ENCODE peak calls at places on chromosomes 4 and X, in nine cellular contexts. P, W, Q, L, Z, J, I, C and H are unnamed samples.

GRCh38 chrX:78237127-78237526 is 90.3 kb downstream of the CYSLTR1 start:
- ATAC-seq in Q (no peak), C (no peak), L (no peak), Z (no peak), P (no peak), W (no peak), I (no peak), J (no peak), H (no peak)

GRCh38 chr4:41232406-41232805 is 18.1 kb upstream of the APBB2 start:
- ATAC-seq in Z (no peak), I (no peak), J (no peak), P (no peak), C (no peak), W (peak; percentile 31), L (no peak), Q (no peak), H (no peak)

GRCh38 chrX:47568656-47569295 is 7.8 kb downstream of the ARAF start:
- ATAC-seq in C (no peak), P (no peak), Q (peak; percentile 69), I (peak; percentile 28), L (no peak), Z (peak; percentile 70), W (peak; percentile 72), J (no peak), H (no peak)

GRCh38 chr4:5753766-5754528 is 42.9 kb downstream of the EVC start:
- ATAC-seq in I (peak; percentile 23), W (peak; percentile 38), J (no peak), L (peak; percentile 39), Z (peak; percentile 63), C (no peak), Q (no peak), P (no peak), H (no peak)

GRCh38 chr4:113467581-113467980 is 294.0 kb downstream of the CAMK2D start:
- ATAC-seq in Q (no peak), J (no peak), P (peak; percentile 83), L (no peak), I (peak; percentile 87), W (no peak), C (no peak), Z (peak; percentile 45), H (peak; percentile 58)

GRCh38 chrX:18353931-18354368 is 538 bp downstream of the SCML2 start:
- ATAC-seq in P (no peak), Z (peak; percentile 89), W (peak; percentile 91), C (no peak), I (peak; percentile 68), L (peak; percentile 51), Q (peak; percentile 87), J (no peak), H (peak; percentile 39)

GRCh38 chr4:1802720-1803522 is 9.8 kb downstream of the FGFR3 start:
- ATAC-seq in J (no peak), P (no peak), C (no peak), I (no peak), L (no peak), Z (no peak), Q (no peak), W (no peak), H (no peak)

GRCh38 chr4:5874811-5875465 is 17.9 kb downstream of the CRMP1 start:
- ATAC-seq in W (no peak), Z (no peak), L (peak; percentile 61), P (no peak), C (no peak), Q (no peak), I (no peak), J (no peak), H (peak; percentile 59)

GRCh38 chrX:7170903-7171302 is 22.9 kb upstream of the PUDP start:
- ATAC-seq in Q (no peak), L (no peak), I (no peak), P (no peak), J (no peak), W (peak; percentile 83), C (peak; percentile 20), Z (peak; percentile 60), H (no peak)

GRCh38 chr4:38313175-38313574 is 350.8 kb upstream of the KLF3 start:
- ATAC-seq in Z (no peak), W (no peak), J (no peak), Q (no peak), I (no peak), C (no peak), L (no peak), P (no peak), H (no peak)

GRCh38 chrX:74178536-74178935 is 125.4 kb upstream of the ZCCHC13 start:
- ATAC-seq in Z (peak; percentile 62), I (no peak), C (no peak), J (no peak), P (no peak), Q (peak; percentile 87), L (peak; percentile 56), W (no peak), H (no peak)

GRCh38 chr4:8664976-8665375 is 72.4 kb downstream of the CPZ start:
- ATAC-seq in P (no peak), J (no peak), W (no peak), C (no peak), L (no peak), I (no peak), Q (peak; percentile 51), Z (peak; percentile 60), H (no peak)

GRCh38 chr4:183081116-183081469 is 18.0 kb upstream of the WWC2 start:
- ATAC-seq in I (peak; percentile 78), Z (no peak), L (peak; percentile 62), C (no peak), J (no peak), Q (peak; percentile 47), W (no peak), P (no peak), H (no peak)

DNA sequence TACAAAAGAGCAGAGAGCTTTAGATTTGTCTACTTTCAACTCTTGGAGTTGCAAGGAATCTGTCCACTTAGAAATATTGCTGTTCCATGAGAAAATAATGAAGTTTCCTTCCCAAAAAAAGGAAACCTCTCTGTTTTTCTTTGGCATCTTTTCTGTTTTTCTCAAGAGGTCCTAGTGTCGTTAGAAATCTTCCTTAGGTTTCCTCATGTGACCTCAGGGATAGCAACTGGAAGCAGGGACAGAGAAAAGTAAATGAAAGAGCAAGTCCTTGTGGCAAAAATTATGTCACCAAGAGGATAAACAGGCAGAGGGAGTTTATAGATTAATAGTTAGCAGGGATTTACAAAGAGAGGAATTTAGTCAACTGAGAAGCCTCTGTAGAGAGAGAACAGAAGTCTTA is 478.4 kb upstream of the ADGRL3 start:
- ATAC-seq in I (no peak), Z (no peak), L (no peak), Q (no peak), C (no peak), W (no peak), J (no peak), P (no peak), H (no peak)
- TF ChIP-seq POLR2A in I (no peak), Z (no peak), L (no peak), Q (no peak), C (no peak), W (no peak), J (no peak), P (no peak), H (no peak)

GRCh38 chrX:40156472-40157227 is 58.9 kb upstream of the BCOR start:
- ATAC-seq in P (no peak), Z (no peak), C (no peak), Q (peak; percentile 8), I (no peak), J (no peak), W (no peak), L (no peak), H (no peak)

GRCh38 chrX:40157228-40158035 is 59.7 kb upstream of the BCOR start:
- ATAC-seq in L (no peak), P (no peak), C (no peak), J (no peak), I (no peak), Q (no peak), W (no peak), Z (no peak), H (no peak)

GRCh38 chrX:40154229-40154852 is 56.6 kb upstream of the BCOR start:
- ATAC-seq in P (peak; percentile 61), I (peak; percentile 50), C (no peak), Z (peak; percentile 46), W (peak; percentile 18), L (peak; percentile 36), J (peak; percentile 52), Q (peak; percentile 59), H (no peak)

GRCh38 chrX:40154853-40155616 is 57.3 kb upstream of the BCOR start:
- ATAC-seq in J (no peak), P (peak; percentile 54), L (peak; percentile 16), W (peak; percentile 74), Q (peak; percentile 71), Z (peak; percentile 50), I (peak; percentile 69), C (peak; percentile 49), H (peak; percentile 23)

GRCh38 chrX:40155617-40156471 is 58.1 kb upstream of the BCOR start:
- ATAC-seq in L (no peak), I (no peak), C (no peak), P (no peak), Z (peak; percentile 47), Q (peak; percentile 21), J (no peak), W (peak; percentile 12), H (no peak)
- TF ChIP-seq POLR2A in L (no peak), I (no peak), C (no peak), P (no peak), Z (no peak), Q (no peak), J (no peak), W (no peak), H (no peak)

DNA sequence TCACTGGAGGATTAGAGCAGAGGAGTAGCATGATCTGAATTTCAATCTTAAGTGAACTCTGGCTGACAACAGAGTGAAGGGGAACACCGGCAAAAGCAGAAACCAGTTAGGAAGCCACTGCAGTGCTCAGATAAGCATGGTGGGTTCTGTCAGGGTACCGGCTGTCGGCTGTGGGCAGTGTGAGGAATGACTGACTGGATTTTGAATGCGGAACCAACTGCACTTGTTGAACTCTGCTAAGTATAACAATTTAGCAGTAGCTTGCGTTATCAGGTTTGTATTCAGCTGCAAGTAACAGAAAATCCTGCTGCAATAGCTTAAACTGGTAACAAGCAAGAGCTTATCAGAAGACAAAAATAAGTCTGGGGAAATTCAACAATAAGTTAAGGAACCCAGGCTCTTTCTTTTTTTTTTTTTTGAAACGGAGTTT is 5.2 kb downstream of the HTT start:
- ATAC-seq in Q (no peak), L (no peak), J (no peak), I (no peak), Z (no peak), P (no peak), W (peak; percentile 82), C (no peak), H (no peak)
- TF ChIP-seq POLR2A in Q (no peak), L (no peak), J (no peak), I (no peak), Z (no peak), P (no peak), W (no peak), C (no peak), H (no peak)

DNA sequence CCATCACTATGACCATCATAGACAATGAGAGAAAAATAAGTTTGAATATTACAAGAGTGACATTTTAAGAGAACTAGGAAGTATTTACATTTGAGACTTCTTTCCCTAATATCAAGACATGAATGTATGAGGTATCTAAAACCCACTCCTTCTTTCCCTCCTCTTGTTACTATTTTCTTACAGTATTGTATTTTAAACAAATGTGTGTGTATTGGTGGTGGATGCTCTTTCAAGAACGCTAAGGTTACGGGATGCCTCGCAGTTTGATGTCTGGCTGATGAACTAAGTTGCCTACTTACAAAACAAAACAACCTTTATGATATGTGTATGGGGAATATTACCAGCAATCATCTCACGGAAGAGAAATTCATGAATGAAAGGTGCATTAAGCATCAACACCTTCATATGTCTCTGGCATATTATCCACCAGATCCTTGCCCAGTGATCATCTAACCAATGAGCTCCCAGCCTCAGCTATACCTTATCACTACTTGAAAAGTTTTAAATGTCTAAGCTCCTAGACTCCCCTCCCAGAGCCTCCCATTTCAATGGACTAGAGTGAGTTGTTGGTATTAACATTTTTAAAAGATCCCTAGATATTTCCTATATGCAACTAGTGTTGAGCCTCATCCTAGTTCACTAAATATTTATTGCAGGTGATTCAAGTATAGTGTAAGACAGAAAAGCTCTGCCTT is 10.6 kb downstream of the AREG start:
- ATAC-seq in J (no peak), Z (no peak), W (no peak), L (no peak), C (no peak), I (no peak), Q (no peak), P (no peak), H (no peak)
- TF ChIP-seq POLR2A in J (no peak), Z (no peak), W (no peak), L (no peak), C (no peak), I (no peak), Q (no peak), P (no peak), H (no peak)